ENCODE peak calls at places on chromosomes 12 and 14, in four cellular contexts. W is IMR-90, D is cardiac fibroblast, K is amygdala. P is an unnamed sample.

GRCh38 chr12:24803406-24804245 is 145.3 kb downstream of the BCAT1 start:
- DNase-seq in W (no peak), D (no peak), K (no peak), P (no peak)

GRCh38 chr12:636632-637031 is 26.6 kb downstream of the NINJ2 start:
- DNase-seq in W (no peak), K (no peak), D (no peak), P (no peak)

GRCh38 chr12:89951050-89951693 is 242.5 kb upstream of the ATP2B1 start:
- DNase-seq in D (no peak), K (no peak), W (peak; percentile 84), P (no peak)

GRCh38 chr14:29865299-29865698 is 62.3 kb downstream of the PRKD1 start:
- DNase-seq in D (no peak), K (no peak), W (no peak), P (no peak)

GRCh38 chr12:79435742-79436141 is 255.0 kb downstream of the PAWR start:
- DNase-seq in D (no peak), W (no peak), K (no peak), P (no peak)

GRCh38 chr14:69424139-69424923 is 25.8 kb downstream of the SLC39A9 start:
- DNase-seq in K (no peak), D (no peak), W (peak; percentile 51), P (no peak)

GRCh38 chr14:73723411-73723798 is 9.2 kb upstream of the PNMA1 start:
- DNase-seq in W (peak; percentile 42), D (peak; percentile 49), K (no peak), P (no peak)

GRCh38 chr12:100234591-100235304 is 32.1 kb downstream of the DEPDC4 start:
- DNase-seq in D (peak; percentile 71), K (no peak), W (peak; percentile 86), P (no peak)

GRCh38 chr12:112219195-112219594 is 93.8 kb downstream of the TRAFD1 start:
- DNase-seq in K (no peak), D (peak; percentile 8), W (no peak), P (no peak)

GRCh38 chr14:89367449-89368120 is 49.4 kb downstream of the FOXN3 start:
- DNase-seq in K (no peak), D (no peak), W (no peak), P (no peak)

GRCh38 chr12:93125126-93125525 is 196.0 kb upstream of the EEA1 start:
- DNase-seq in D (peak; percentile 43), W (no peak), K (no peak), P (no peak)

GRCh38 chr12:116346751-116347150 is 69.3 kb upstream of the MED13L start:
- DNase-seq in K (no peak), W (peak; percentile 94), D (peak; percentile 94), P (peak; percentile 39)

GRCh38 chr12:24278832-24279231 is 329.4 kb upstream of the SOX5 start:
- DNase-seq in K (no peak), D (no peak), W (no peak), P (no peak)

GRCh38 chr12:45726594-45727300 is 2.8 kb upstream of the ARID2 start:
- DNase-seq in K (peak; percentile 49), D (peak; percentile 51), W (peak; percentile 21), P (peak; percentile 65)

GRCh38 chr12:55698241-55698955 is 9.3 kb downstream of the ITGA7 start:
- DNase-seq in W (no peak), K (no peak), D (no peak), P (no peak)

GRCh38 chr14:29971101-29971500 is 43.5 kb upstream of the PRKD1 start:
- DNase-seq in W (no peak), K (no peak), D (no peak), P (no peak)

GRCh38 chr12:81992461-81992860 is 233.3 kb upstream of the PPFIA2 start:
- DNase-seq in W (no peak), D (peak; percentile 2), K (no peak), P (no peak)

GRCh38 chr12:4866288-4866687 is 43.4 kb upstream of the KCNA1 start:
- DNase-seq in W (no peak), K (no peak), D (no peak), P (no peak)

GRCh38 chr14:74018029-74018703 is 922 bp downstream of the ENTPD5 start:
- DNase-seq in W (peak; percentile 64), D (no peak), K (no peak), P (no peak)

GRCh38 chr14:77862154-77862783 is 62.4 kb downstream of the ADCK1 start:
- DNase-seq in D (peak; percentile 73), K (peak; percentile 65), W (peak; percentile 49), P (peak; percentile 79)

GRCh38 chr12:72093930-72094329 is 155.3 kb downstream of the TPH2 start:
- DNase-seq in D (no peak), K (no peak), W (no peak), P (no peak)

GRCh38 chr14:23061995-23062394 is 4.7 kb upstream of the CDH24 start:
- DNase-seq in K (no peak), W (peak; percentile 95), D (peak; percentile 96), P (peak; percentile 71)

GRCh38 chr12:116813271-116814041 is 67.8 kb downstream of the HRK start:
- DNase-seq in W (peak; percentile 40), K (no peak), D (no peak), P (no peak)

GRCh38 chr12:113846275-113846674 is 119.8 kb downstream of the RBM19 start:
- DNase-seq in K (no peak), W (peak; percentile 31), D (no peak), P (no peak)

GRCh38 chr12:67991158-67991557 is 1.9 kb downstream of the IFNG-AS1 start:
- DNase-seq in D (no peak), W (no peak), K (no peak), P (no peak)

GRCh38 chr12:59055204-59055839 is 135.0 kb upstream of the LRIG3 start:
- DNase-seq in D (peak; percentile 59), K (no peak), W (peak; percentile 83), P (no peak)

GRCh38 chr12:89461649-89462612 is 62.7 kb downstream of the GALNT4 start:
- DNase-seq in W (peak; percentile 82), K (no peak), D (peak; percentile 85), P (no peak)

GRCh38 chr14:50001999-50002925 is 109.4 kb downstream of the ARF6 start:
- DNase-seq in K (no peak), W (no peak), D (no peak), P (peak; percentile 15)

P was measured in thyroid gland.